ENCODE peak calls at places on chromosomes 1 and 21, in five cellular contexts. U, E, O, N and T are unnamed samples.

GRCh38 chr21:45241357-45241756 is 46.3 kb downstream of the POFUT2 start:
- DNase-seq in U (no peak), E (no peak), O (no peak), N (no peak), T (no peak)

GRCh38 chr1:85952460-85952859 is 204.1 kb downstream of the COL24A1 start:
- DNase-seq in U (no peak), E (no peak), O (no peak), N (no peak), T (no peak)

GRCh38 chr1:1796466-1796865 is 18.2 kb upstream of the NADK start:
- DNase-seq in U (no peak), E (no peak), O (no peak), N (no peak), T (no peak)

GRCh38 chr1:111407297-111407696 is 20.2 kb downstream of the OVGP1 start:
- DNase-seq in U (no peak), E (no peak), O (no peak), N (no peak), T (no peak)

GRCh38 chr1:44515416-44515815 is 110.4 kb downstream of the RNF220 start:
- DNase-seq in U (peak; percentile 74), E (no peak), O (no peak), N (no peak), T (peak; percentile 21)

GRCh38 chr1:87084247-87084836 is 169.9 kb downstream of the HS2ST1 start:
- DNase-seq in U (peak; percentile 32), E (no peak), O (no peak), N (no peak), T (peak; percentile 32)

GRCh38 chr1:29633784-29634183 is 397.5 kb downstream of the PTPRU start:
- DNase-seq in U (no peak), E (no peak), O (no peak), N (no peak), T (no peak)

GRCh38 chr1:209583408-209583807 is at the start of gene CAMK1G:
- DNase-seq in U (peak; percentile 62), E (peak; percentile 59), O (no peak), N (no peak), T (peak; percentile 93)

GRCh38 chr1:27416387-27417111 is 24.1 kb downstream of the GPR3 start:
- DNase-seq in U (peak; percentile 65), E (no peak), O (peak; percentile 49), N (peak; percentile 56), T (peak; percentile 74)

GRCh38 chr1:204369006-204369726 is 9.4 kb upstream of the PLEKHA6 start:
- DNase-seq in U (no peak), E (no peak), O (no peak), N (no peak), T (no peak)

GRCh38 chr1:38891753-38892152 is 10.4 kb upstream of the GJA9 start:
- DNase-seq in U (peak; percentile 30), E (no peak), O (no peak), N (no peak), T (no peak)

GRCh38 chr1:11918779-11919519 is 7.3 kb downstream of the KIAA2013 start:
- DNase-seq in U (peak; percentile 94), E (no peak), O (no peak), N (no peak), T (peak; percentile 82)

GRCh38 chr1:202858789-202859414 is 30.0 kb downstream of the RABIF start:
- DNase-seq in U (no peak), E (no peak), O (peak; percentile 13), N (no peak), T (no peak)

GRCh38 chr1:237851209-237851845 is 39.4 kb downstream of the ZP4 start:
- DNase-seq in U (peak; percentile 55), E (no peak), O (peak; percentile 47), N (peak; percentile 37), T (peak; percentile 23)

GRCh38 chr21:36613064-36613463 is 85.9 kb upstream of the SIM2 start:
- DNase-seq in U (no peak), E (no peak), O (no peak), N (no peak), T (no peak)

GRCh38 chr1:204725821-204726448 is 40.4 kb upstream of the LRRN2 start:
- DNase-seq in U (peak; percentile 9), E (no peak), O (no peak), N (peak; percentile 15), T (no peak)

GRCh38 chr1:64948216-64948615 is 18.1 kb downstream of the JAK1 start:
- DNase-seq in U (no peak), E (no peak), O (no peak), N (no peak), T (no peak)

GRCh38 chr1:18485227-18485626 is 4.5 kb downstream of the KLHDC7A start:
- DNase-seq in U (no peak), E (no peak), O (no peak), N (no peak), T (no peak)

GRCh38 chr1:232507571-232507970 is 122.4 kb downstream of the SIPA1L2 start:
- DNase-seq in U (no peak), E (no peak), O (no peak), N (no peak), T (no peak)

GRCh38 chr1:22208265-22208972 is 65.5 kb upstream of the WNT4 start:
- DNase-seq in U (no peak), E (no peak), O (no peak), N (no peak), T (no peak)

GRCh38 chr1:55955237-55955636 is 624.1 kb downstream of the PLPP3 start:
- DNase-seq in U (peak; percentile 81), E (no peak), O (no peak), N (no peak), T (peak; percentile 56)

GRCh38 chr1:229506633-229507032 is 1.5 kb downstream of the NUP133 start:
- DNase-seq in U (no peak), E (no peak), O (no peak), N (no peak), T (no peak)

GRCh38 chr1:66489972-66490601 is 43.9 kb upstream of the SGIP1 start:
- DNase-seq in U (no peak), E (no peak), O (no peak), N (no peak), T (peak; percentile 51)

GRCh38 chr1:20466231-20466630 is 19.8 kb downstream of the CAMK2N1 start:
- DNase-seq in U (no peak), E (no peak), O (no peak), N (no peak), T (no peak)

GRCh38 chr21:25901580-25901979 is 166.8 kb downstream of the GABPA start:
- DNase-seq in U (no peak), E (no peak), O (no peak), N (no peak), T (no peak)

GRCh38 chr1:234874291-234875288 is 254.0 kb downstream of the TOMM20 start:
- DNase-seq in U (no peak), E (no peak), O (no peak), N (no peak), T (no peak)

GRCh38 chr1:46099215-46099614 is 33.2 kb downstream of the PIK3R3 start:
- DNase-seq in U (no peak), E (no peak), O (no peak), N (no peak), T (no peak)

GRCh38 chr1:145997156-145998023 is 1.0 kb upstream of the TXNIP start:
- DNase-seq in U (peak; percentile 38), E (peak; percentile 47), O (peak; percentile 74), N (no peak), T (no peak)

GRCh38 chr1:29055160-29055559 is 68.5 kb downstream of the TMEM200B start:
- DNase-seq in U (peak; percentile 17), E (no peak), O (no peak), N (no peak), T (no peak)

GRCh38 chr1:38134294-38134755 is 87.7 kb upstream of the POU3F1 start:
- DNase-seq in U (peak; percentile 15), E (no peak), O (no peak), N (no peak), T (no peak)

GRCh38 chr1:28703629-28704028 is 33.1 kb upstream of the YTHDF2 start:
- DNase-seq in U (no peak), E (no peak), O (no peak), N (no peak), T (no peak)

GRCh38 chr1:7388488-7389185 is 382.5 kb upstream of the VAMP3 start:
- DNase-seq in U (peak; percentile 47), E (peak; percentile 72), O (no peak), N (no peak), T (no peak)

GRCh38 chr1:98881911-98882310 is 122.8 kb downstream of the PLPPR5 start:
- DNase-seq in U (no peak), E (no peak), O (no peak), N (no peak), T (no peak)

GRCh38 chr1:98884864-98885263 is 119.8 kb downstream of the PLPPR5 start:
- DNase-seq in U (no peak), E (no peak), O (no peak), N (no peak), T (no peak)
- TF ChIP-seq CTCF in U (no peak), E (no peak), O (no peak), N (no peak), T (peak; percentile 58)

GRCh38 chr1:117671781-117672501 is 66.1 kb downstream of the TENT5C start:
- DNase-seq in U (no peak), E (no peak), O (peak; percentile 67), N (peak; percentile 69), T (no peak)
- TF ChIP-seq CTCF in U (peak; percentile 19), E (no peak), O (no peak), N (no peak), T (peak; percentile 35)

GRCh38 chr1:185317034-185317885 is at the start of gene IVNS1ABP:
- DNase-seq in U (peak; percentile 90), E (peak; percentile 95), O (peak; percentile 96), N (peak; percentile 98), T (peak; percentile 89)
- TF ChIP-seq CTCF in U (no peak), E (no peak), O (peak; percentile 29), N (peak; percentile 10), T (peak; percentile 41)

GRCh38 chr1:154696001-154696400 is 88.0 kb upstream of the ADAR start:
- DNase-seq in U (no peak), E (no peak), O (no peak), N (no peak), T (peak; percentile 2)
- TF ChIP-seq CTCF in U (peak; percentile 29), E (peak; percentile 14), O (no peak), N (no peak), T (peak; percentile 55)

DNA sequence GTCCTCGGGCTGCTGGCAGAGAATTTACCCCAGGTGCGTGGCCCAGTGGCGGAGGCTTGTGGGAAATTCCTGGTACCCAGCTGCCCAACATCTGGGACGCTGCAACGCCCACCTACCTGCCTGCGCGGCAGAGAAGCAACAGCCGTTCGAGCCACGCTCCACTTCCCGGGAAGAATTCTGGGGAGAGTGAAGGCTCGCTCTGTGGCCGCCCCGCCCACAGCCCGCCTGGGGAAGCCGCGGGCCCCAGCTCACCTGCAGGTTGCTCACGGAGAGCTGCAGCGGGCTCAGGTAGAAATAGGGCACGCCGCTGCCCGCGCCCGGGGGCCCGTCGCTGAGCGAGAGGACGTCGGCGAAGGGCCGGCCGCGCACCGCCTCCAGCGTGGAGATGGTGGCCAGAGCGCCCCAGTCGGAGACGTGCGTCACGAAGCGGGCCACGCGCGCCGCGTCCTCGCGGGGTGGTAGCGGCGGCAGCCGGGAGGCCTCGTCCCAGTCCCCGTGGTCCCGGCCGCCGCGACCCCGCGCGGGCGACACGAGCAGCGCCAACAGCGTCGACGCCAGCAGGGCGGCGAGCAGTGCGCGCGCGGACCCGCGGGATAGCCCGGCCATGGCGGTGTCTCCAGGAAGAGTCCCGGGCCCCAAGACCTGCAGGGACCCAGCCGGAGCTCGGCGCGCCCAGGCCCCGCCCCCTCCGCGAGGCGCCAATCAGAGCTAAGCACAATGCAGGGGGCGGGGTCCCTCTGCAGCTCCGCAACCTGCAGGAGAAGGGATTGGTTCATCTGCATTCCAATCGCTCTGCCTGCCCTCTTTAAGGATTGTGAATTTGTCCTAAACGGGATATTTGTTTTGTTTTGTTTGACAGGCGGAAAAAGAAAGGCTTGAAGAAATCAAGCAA is at the start of gene CREG1:
- DNase-seq in U (peak; percentile 89), E (peak; percentile 91), O (peak; percentile 96), N (peak; percentile 96), T (peak; percentile 82)
- TF ChIP-seq CTCF in U (no peak), E (peak; percentile 24), O (no peak), N (no peak), T (peak; percentile 28)